ENCODE peak calls at places on chromosome 6, in seven cellular contexts. V, W, J, E, P, Y and Q are unnamed samples.

GRCh38 chr6:142187209-142187608 is 40.1 kb downstream of the VTA1 start:
- DNase-seq in V (no peak), W (no peak), J (no peak), E (no peak), P (no peak), Y (peak), Q (no peak)

GRCh38 chr6:163170294-163170883 is 244.1 kb upstream of the QKI start:
- DNase-seq in V (no peak), W (no peak), J (no peak), E (peak), P (no peak), Y (no peak), Q (no peak)

GRCh38 chr6:136641873-136642465 is 91.7 kb upstream of the MAP7 start:
- DNase-seq in V (no peak), W (no peak), J (no peak), E (no peak), P (no peak), Y (no peak), Q (no peak)

GRCh38 chr6:12522347-12522746 is 194.2 kb upstream of the PHACTR1 start:
- DNase-seq in V (no peak), W (no peak), J (no peak), E (no peak), P (no peak), Y (no peak), Q (no peak)

GRCh38 chr6:22361576-22361975 is 64.7 kb upstream of the PRL start:
- DNase-seq in V (no peak), W (no peak), J (no peak), E (no peak), P (no peak), Y (no peak), Q (no peak)

GRCh38 chr6:121595646-121596045 is 160.2 kb downstream of the GJA1 start:
- DNase-seq in V (no peak), W (no peak), J (no peak), E (no peak), P (no peak), Y (no peak), Q (no peak)

GRCh38 chr6:28446818-28447511 is 3.7 kb upstream of the ZSCAN23 start:
- DNase-seq in V (no peak), W (peak), J (no peak), E (peak), P (no peak), Y (peak), Q (no peak)

GRCh38 chr6:24788031-24788665 is 10.6 kb downstream of the ARMH2 start:
- DNase-seq in V (no peak), W (no peak), J (no peak), E (no peak), P (no peak), Y (no peak), Q (no peak)

GRCh38 chr6:166050559-166050958 is 117.1 kb downstream of the TBXT start:
- DNase-seq in V (no peak), W (no peak), J (no peak), E (peak), P (no peak), Y (no peak), Q (no peak)

GRCh38 chr6:46032112-46032998 is 16.7 kb upstream of the CLIC5 start:
- DNase-seq in V (no peak), W (no peak), J (no peak), E (no peak), P (no peak), Y (no peak), Q (no peak)

GRCh38 chr6:142300758-142301251 is 1.0 kb upstream of the ADGRG6 start:
- DNase-seq in V (peak), W (no peak), J (no peak), E (no peak), P (no peak), Y (peak), Q (no peak)

GRCh38 chr6:71268710-71269437 is 19.7 kb upstream of the OGFRL1 start:
- DNase-seq in V (no peak), W (no peak), J (no peak), E (no peak), P (no peak), Y (no peak), Q (no peak)

GRCh38 chr6:89612121-89612520 is 26.4 kb downstream of the LYRM2 start:
- DNase-seq in V (no peak), W (no peak), J (no peak), E (peak), P (no peak), Y (no peak), Q (no peak)

GRCh38 chr6:139981810-139982550 is 607.5 kb upstream of the CITED2 start:
- DNase-seq in V (no peak), W (peak), J (no peak), E (no peak), P (no peak), Y (peak), Q (no peak)

GRCh38 chr6:36324191-36324590 is 12.5 kb downstream of the BNIP5 start:
- DNase-seq in V (no peak), W (no peak), J (no peak), E (no peak), P (no peak), Y (no peak), Q (no peak)

GRCh38 chr6:134431306-134431919 is 113.5 kb upstream of the SGK1 start:
- DNase-seq in V (no peak), W (no peak), J (no peak), E (no peak), P (no peak), Y (no peak), Q (no peak)

GRCh38 chr6:129929433-129929832 is 68.3 kb upstream of the TMEM244 start:
- DNase-seq in V (no peak), W (no peak), J (no peak), E (no peak), P (no peak), Y (peak), Q (no peak)

GRCh38 chr6:112307707-112308106 is 39.4 kb upstream of the RFPL4B start:
- DNase-seq in V (no peak), W (no peak), J (no peak), E (no peak), P (no peak), Y (no peak), Q (no peak)

GRCh38 chr6:39876111-39876510 is 58.2 kb downstream of the MOCS1 start:
- DNase-seq in V (no peak), W (no peak), J (no peak), E (no peak), P (no peak), Y (no peak), Q (no peak)

GRCh38 chr6:129253731-129254130 is 370.8 kb downstream of the LAMA2 start:
- DNase-seq in V (no peak), W (no peak), J (no peak), E (no peak), P (no peak), Y (no peak), Q (no peak)

GRCh38 chr6:16759646-16760535 is 1.4 kb downstream of the ATXN1 start:
- DNase-seq in V (peak), W (peak), J (peak), E (peak), P (peak), Y (peak), Q (no peak)
- TF ChIP-seq CTCF in V (peak), W (peak), J (no peak), E (no peak), P (peak), Y (peak), Q (no peak)

GRCh38 chr6:15274696-15275387 is 29.0 kb downstream of the JARID2 start:
- DNase-seq in V (no peak), W (no peak), J (no peak), E (no peak), P (no peak), Y (no peak), Q (no peak)
- TF ChIP-seq CTCF in V (no peak), W (no peak), J (no peak), E (no peak), P (no peak), Y (peak), Q (no peak)

GRCh38 chr6:68196645-68197044 is 438.4 kb upstream of the ADGRB3 start:
- DNase-seq in V (no peak), W (no peak), J (no peak), E (no peak), P (no peak), Y (no peak), Q (no peak)
- TF ChIP-seq CTCF in V (peak), W (peak), J (no peak), E (no peak), P (no peak), Y (no peak), Q (peak)

DNA sequence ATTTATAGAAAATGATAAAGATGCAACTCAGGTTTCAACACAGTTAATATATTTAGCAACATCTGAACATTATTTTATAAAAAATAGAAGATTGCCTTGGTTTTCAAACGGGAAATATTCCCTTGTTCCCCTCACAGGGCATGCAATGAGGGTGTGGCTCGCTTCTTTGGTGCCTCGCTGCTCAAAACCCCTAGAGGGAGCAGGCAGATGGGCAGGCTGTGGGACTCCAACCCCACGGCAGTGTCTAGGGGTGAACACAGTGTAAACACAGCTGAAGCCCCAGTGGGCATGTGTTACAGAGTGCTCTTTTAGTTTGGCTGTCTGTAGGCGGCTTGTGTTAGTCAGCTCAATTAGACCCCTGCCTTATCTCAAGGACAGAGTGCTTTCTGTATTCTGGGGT is 560.8 kb upstream of the IMPG1 start:
- DNase-seq in V (no peak), W (peak), J (no peak), E (peak), P (no peak), Y (no peak), Q (no peak)
- TF ChIP-seq CTCF in V (no peak), W (no peak), J (no peak), E (peak), P (no peak), Y (no peak), Q (no peak)